ENCODE peak calls at places on chromosomes 4 and X, in six cellular contexts. S is K562, T is HepG2, N is NT2/D1, I is GM12878, Z is H1. P is an unnamed sample.
A peak's percentile ranks its signal among the peaks of the same experiment; 100 is the strongest.

GRCh38 chrX:71251456-71251973 is 2.4 kb downstream of the ZMYM3 start:
- DNase-seq in S (no peak), T (no peak), N (no peak), I (no peak), Z (no peak), P (no peak)

GRCh38 chr4:182141046-182141445 is 102.2 kb upstream of the TENM3 start:
- DNase-seq in S (no peak), T (no peak), N (no peak), I (no peak), Z (no peak), P (no peak)

GRCh38 chrX:153820601-153821000 is 9.7 kb downstream of the PDZD4 start:
- DNase-seq in S (no peak), T (no peak), N (no peak), I (no peak), Z (no peak), P (no peak)

GRCh38 chrX:149512225-149512885 is 7.2 kb upstream of the IDS start:
- DNase-seq in S (peak; percentile 59), T (peak; percentile 49), N (no peak), I (peak; percentile 13), Z (no peak), P (no peak)

GRCh38 chr4:183256756-183257385 is 63.2 kb downstream of the CLDN22 start:
- DNase-seq in S (peak; percentile 70), T (peak; percentile 40), N (no peak), I (no peak), Z (no peak), P (peak; percentile 33)

GRCh38 chr4:110005461-110006056 is 92.9 kb downstream of the EGF start:
- DNase-seq in S (peak; percentile 20), T (peak; percentile 60), N (peak; percentile 16), I (peak; percentile 43), Z (no peak), P (peak; percentile 57)

GRCh38 chr4:178387756-178388155 is 945.5 kb upstream of the AGA start:
- DNase-seq in S (no peak), T (no peak), N (no peak), I (no peak), Z (no peak), P (no peak)

GRCh38 chr4:111323496-111323895 is 700.6 kb upstream of the PITX2 start:
- DNase-seq in S (no peak), T (no peak), N (no peak), I (no peak), Z (no peak), P (no peak)

GRCh38 chr4:164467493-164467892 is 286.4 kb upstream of the SMIM31 start:
- DNase-seq in S (no peak), T (no peak), N (no peak), I (no peak), Z (no peak), P (peak; percentile 15)

GRCh38 chr4:186644737-186645261 is 78.9 kb downstream of the FAT1 start:
- DNase-seq in S (no peak), T (peak; percentile 80), N (no peak), I (no peak), Z (no peak), P (no peak)

GRCh38 chr4:32645653-32646052 is 1925.5 kb downstream of the PCDH7 start:
- DNase-seq in S (no peak), T (no peak), N (no peak), I (no peak), Z (no peak), P (no peak)

GRCh38 chr4:6777636-6778281 is 4.8 kb upstream of the KIAA0232 start:
- DNase-seq in S (no peak), T (peak; percentile 58), N (no peak), I (no peak), Z (no peak), P (no peak)

GRCh38 chr4:56637791-56638190 is 43.3 kb downstream of the HOPX start:
- DNase-seq in S (no peak), T (no peak), N (no peak), I (no peak), Z (no peak), P (no peak)

GRCh38 chr4:33071552-33071951 is 2351.4 kb downstream of the PCDH7 start:
- DNase-seq in S (no peak), T (no peak), N (no peak), I (no peak), Z (no peak), P (no peak)

GRCh38 chr4:126130200-126130599 is 815.4 kb downstream of the FAT4 start:
- DNase-seq in S (no peak), T (no peak), N (no peak), I (no peak), Z (no peak), P (no peak)

GRCh38 chr4:149500806-149501205 is 314.8 kb downstream of the IQCM start:
- DNase-seq in S (no peak), T (no peak), N (no peak), I (no peak), Z (no peak), P (no peak)
- TF ChIP-seq ZNF274 in S (no peak), T (no peak), N (no peak), I (no peak), Z (no peak), P (no peak)

DNA sequence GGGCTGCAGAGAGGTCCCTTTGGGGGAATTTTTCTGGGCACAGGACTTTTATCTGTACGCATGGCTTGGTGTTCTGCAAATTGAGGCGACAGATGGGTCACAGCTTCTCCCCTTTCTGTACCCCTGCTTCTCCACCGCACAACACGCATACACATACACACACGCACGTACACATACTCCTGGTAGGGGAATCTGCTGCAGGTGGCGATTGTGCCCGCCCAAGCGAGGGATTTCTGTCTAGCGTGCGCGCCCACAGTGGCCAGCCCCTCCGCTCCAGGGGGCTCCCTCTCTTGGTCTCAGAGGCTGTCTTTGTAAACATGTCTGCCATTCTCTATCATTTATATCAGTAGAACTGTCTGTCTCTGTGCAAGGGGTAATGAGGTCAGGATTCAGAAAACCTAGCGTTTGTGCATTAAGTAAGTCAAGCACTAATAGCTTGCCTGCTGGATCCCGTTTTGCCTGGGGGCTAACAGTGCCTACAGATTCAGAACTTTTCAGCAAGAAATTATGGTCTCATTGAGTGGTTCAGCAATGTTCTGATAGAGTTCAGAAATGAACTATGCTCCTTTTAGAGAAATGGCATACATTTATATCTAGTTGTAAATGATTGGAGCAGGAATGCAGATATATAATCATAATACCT is 2.2 kb downstream of the GRID2 start:
- DNase-seq in S (no peak), T (no peak), N (no peak), I (no peak), Z (no peak), P (no peak)
- TF ChIP-seq YY1 in S (no peak), T (no peak), N (no peak), I (no peak), Z (no peak), P (no peak)

GRCh38 chrX:42524374-42524773 is 253.6 kb downstream of the PPP1R2C start:
- DNase-seq in S (no peak), T (no peak), N (no peak), I (no peak), Z (no peak), P (peak; percentile 3)
- TF ChIP-seq ZNF274 in S (no peak), T (no peak), N (no peak), I (no peak), Z (no peak), P (no peak)

DNA sequence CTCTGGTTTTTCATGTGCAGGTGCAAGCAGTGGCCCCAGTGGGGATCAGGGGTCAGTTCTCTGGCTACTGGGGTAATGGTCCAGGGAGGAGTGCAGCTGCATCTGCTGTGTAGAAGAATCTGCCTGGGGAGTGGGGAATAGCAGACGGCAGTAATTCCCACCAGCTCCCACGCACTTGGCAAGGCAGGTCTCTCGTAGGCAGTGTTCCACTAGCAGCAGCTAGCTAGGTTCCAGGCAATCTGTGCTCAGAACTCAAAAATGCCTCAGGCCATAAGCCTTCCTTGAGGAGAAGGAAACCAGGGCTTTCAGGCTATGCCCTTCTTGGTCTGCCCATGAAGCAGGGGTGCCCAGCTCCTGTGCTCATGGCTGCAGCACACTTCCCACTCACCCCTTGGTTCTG is 38.8 kb downstream of the DCLK2 start:
- DNase-seq in S (no peak), T (no peak), N (no peak), I (no peak), Z (no peak), P (no peak)
- TF ChIP-seq YY1 in S (no peak), T (no peak), N (no peak), I (no peak), Z (no peak), P (no peak)

DNA sequence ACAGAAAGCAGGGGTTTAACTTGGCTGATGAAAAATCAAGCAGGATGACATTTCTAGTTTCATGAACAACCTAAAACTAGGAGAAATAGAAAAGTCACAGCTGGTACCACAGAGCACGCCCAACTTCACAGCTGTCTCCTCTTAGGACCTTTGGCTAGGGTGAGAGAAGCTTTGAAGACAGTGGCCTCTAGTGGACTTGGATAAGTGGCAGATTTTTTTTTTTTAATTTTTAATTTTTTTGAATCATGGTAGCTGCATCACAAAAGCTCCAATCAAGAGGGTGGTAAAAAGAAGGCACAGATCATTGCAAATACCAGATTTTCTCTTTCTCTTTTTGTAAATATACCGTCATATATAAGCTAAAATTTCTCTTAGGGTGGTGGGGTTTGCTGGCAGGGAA is 20.2 kb upstream of the MAP3K15 start:
- DNase-seq in S (no peak), T (peak; percentile 6), N (no peak), I (no peak), Z (no peak), P (no peak)
- TF ChIP-seq ZNF274 in S (no peak), T (no peak), N (no peak), I (no peak), Z (no peak), P (no peak)